ENCODE peak calls at places on chromosomes 4 and X, in five cellular contexts. T is body of pancreas, F is thyroid gland, W is COLO829, Z is NAMALWA. Y is an unnamed sample.
A peak's percentile ranks its signal among the peaks of the same experiment; 100 is the strongest.

GRCh38 chr4:101594588-101594987 is 195.9 kb upstream of the BANK1 start:
- DNase-seq in T (no peak), F (no peak), W (no peak), Z (no peak), Y (no peak)

GRCh38 chr4:84436812-84437211 is 62.3 kb downstream of the NKX6-1 start:
- DNase-seq in T (no peak), F (no peak), W (no peak), Z (no peak), Y (no peak)

GRCh38 chr4:3491681-3492405 is 28.7 kb downstream of the DOK7 start:
- DNase-seq in T (no peak), F (no peak), W (no peak), Z (no peak), Y (peak; percentile 11)

GRCh38 chr4:54100607-54101189 is 735 bp downstream of the GSX2 start:
- DNase-seq in T (no peak), F (no peak), W (no peak), Z (no peak), Y (no peak)

GRCh38 chr4:89929425-89930272 is 35.0 kb downstream of the MMRN1 start:
- DNase-seq in T (no peak), F (no peak), W (no peak), Z (no peak), Y (peak; percentile 11)

GRCh38 chrX:39848900-39849299 is 248.9 kb downstream of the BCOR start:
- DNase-seq in T (no peak), F (no peak), W (no peak), Z (no peak), Y (peak; percentile 65)

GRCh38 chr4:36394352-36394903 is 113.0 kb downstream of the DTHD1 start:
- DNase-seq in T (no peak), F (no peak), W (no peak), Z (no peak), Y (no peak)

GRCh38 chrX:72054776-72055495 is 76.8 kb downstream of the RTL5 start:
- DNase-seq in T (no peak), F (no peak), W (no peak), Z (no peak), Y (no peak)

Y was measured in HCEC 1CT.